ENCODE peak calls at places on chromosomes 2 and 18, in four cellular contexts. I, W, P and F are unnamed samples.

GRCh38 chr2:24597181-24597870 is 106.3 kb downstream of the NCOA1 start:
- DNase-seq in I (no peak), W (no peak), P (no peak), F (no peak)

GRCh38 chr2:47072018-47072691 is 83.0 kb downstream of the STPG4 start:
- DNase-seq in P (peak; percentile 57), W (no peak), I (peak; percentile 88), F (peak; percentile 79)

GRCh38 chr18:35376393-35376741 is 770 bp downstream of the ZNF396 start:
- DNase-seq in I (peak; percentile 25), P (peak; percentile 22), W (no peak), F (no peak)

GRCh38 chr18:6328624-6329016 is 86.1 kb downstream of the L3MBTL4 start:
- DNase-seq in W (no peak), I (no peak), P (no peak), F (no peak)

GRCh38 chr2:239167766-239168444 is 232.9 kb downstream of the HDAC4 start:
- DNase-seq in W (no peak), P (no peak), I (peak; percentile 16), F (no peak)

GRCh38 chr2:61220768-61221167 is 58.8 kb downstream of the C2orf74 start:
- DNase-seq in I (no peak), W (no peak), P (no peak), F (no peak)

GRCh38 chr18:9886005-9886348 is 204 bp downstream of the TXNDC2 start:
- DNase-seq in W (no peak), P (no peak), I (no peak), F (no peak)

GRCh38 chr2:240277073-240277806 is 136.8 kb upstream of the OTOS start:
- DNase-seq in I (no peak), W (no peak), P (no peak), F (no peak)

GRCh38 chr18:60984496-60984895 is 348.7 kb upstream of the CDH20 start:
- DNase-seq in P (no peak), W (peak; percentile 68), I (no peak), F (no peak)

GRCh38 chr2:138779451-138780440 is at the start of gene NXPH2:
- DNase-seq in W (peak; percentile 10), I (peak; percentile 61), P (no peak), F (no peak)

GRCh38 chr2:135663148-135663700 is 78.4 kb upstream of the UBXN4 start:
- DNase-seq in I (no peak), P (no peak), W (no peak), F (no peak)

GRCh38 chr18:71374294-71374693 is 1085.4 kb downstream of the SOCS6 start:
- DNase-seq in W (no peak), I (no peak), P (no peak), F (no peak)

GRCh38 chr2:52613064-52613463 is 1154.5 kb upstream of the CHAC2 start:
- DNase-seq in I (peak; percentile 17), W (no peak), P (no peak), F (no peak)

GRCh38 chr2:73260338-73260984 is 23.8 kb downstream of the FBXO41 start:
- DNase-seq in W (peak; percentile 49), I (peak; percentile 74), P (no peak), F (peak; percentile 8)

GRCh38 chr2:103898561-103898960 is 955.4 kb upstream of the POU3F3 start:
- DNase-seq in P (no peak), W (peak; percentile 26), I (no peak), F (no peak)

GRCh38 chr2:6913415-6914157 is 3.6 kb upstream of the RNF144A start:
- DNase-seq in W (no peak), P (no peak), I (no peak), F (no peak)

GRCh38 chr2:47264183-47264582 is 109.1 kb upstream of the STPG4 start:
- DNase-seq in I (no peak), W (no peak), P (no peak), F (no peak)

GRCh38 chr2:1618974-1619373 is 125.3 kb downstream of the PXDN start:
- DNase-seq in I (no peak), W (no peak), P (no peak), F (no peak)

GRCh38 chr2:232315049-232315922 is 63.3 kb upstream of the ALPP start:
- DNase-seq in P (peak; percentile 79), I (no peak), W (no peak), F (no peak)

GRCh38 chr2:219460424-219460926 is 25.8 kb downstream of the SPEG start:
- DNase-seq in P (peak; percentile 38), W (no peak), I (peak; percentile 93), F (peak; percentile 15)

GRCh38 chr2:100018794-100019193 is 123.6 kb downstream of the AFF3 start:
- DNase-seq in I (no peak), W (peak; percentile 50), P (no peak), F (no peak)

GRCh38 chr2:42192642-42193566 is 23.8 kb downstream of the EML4 start:
- DNase-seq in W (no peak), P (no peak), I (no peak), F (no peak)

GRCh38 chr2:40315684-40316083 is 136.2 kb downstream of the SLC8A1 start:
- DNase-seq in P (no peak), I (no peak), W (no peak), F (no peak)

GRCh38 chr2:217935245-217935879 is 67.4 kb downstream of the TNS1 start:
- DNase-seq in P (no peak), I (no peak), W (no peak), F (no peak)

GRCh38 chr2:157662401-157662800 is 33.7 kb upstream of the ACVR1C start:
- DNase-seq in W (no peak), P (no peak), I (no peak), F (no peak)

GRCh38 chr2:237128026-237128703 is 42.5 kb downstream of the COPS8 start:
- DNase-seq in W (peak; percentile 94), P (peak; percentile 82), I (peak; percentile 83), F (no peak)